ENCODE peak calls at places on chromosomes 1 and 21, in five cellular contexts. S is neural crest cell, L is kidney, N is stomach, U is GM13977. J is an unnamed sample.

GRCh38 chr21:45974073-45975016 is 7.2 kb upstream of the COL6A1 start:
- DNase-seq in S (no peak), L (peak), N (peak), U (peak), J (no peak)

GRCh38 chr1:157363660-157364140 is 188.6 kb downstream of the FCRL5 start:
- DNase-seq in S (no peak), L (no peak), N (peak), U (peak), J (peak)

GRCh38 chr1:72282271-72282656 is at the start of gene NEGR1:
- DNase-seq in S (peak), L (peak), N (no peak), U (no peak), J (peak)

GRCh38 chr1:3677411-3677944 is 25.2 kb downstream of the TP73 start:
- DNase-seq in S (no peak), L (peak), N (no peak), U (no peak), J (peak)

GRCh38 chr1:43655953-43656352 is 6.0 kb downstream of the KDM4A start:
- DNase-seq in S (no peak), L (no peak), N (no peak), U (no peak), J (no peak)

GRCh38 chr1:40153073-40153770 is 8.0 kb upstream of the RLF start:
- DNase-seq in S (peak), L (no peak), N (no peak), U (peak), J (peak)

GRCh38 chr21:27275294-27275927 is 308.5 kb upstream of the ADAMTS5 start:
- DNase-seq in S (no peak), L (no peak), N (no peak), U (no peak), J (no peak)

GRCh38 chr1:236141447-236142357 is 637 bp upstream of the GPR137B start:
- DNase-seq in S (peak), L (peak), N (peak), U (peak), J (no peak)

GRCh38 chr1:240031009-240031408 is 60.7 kb upstream of the FMN2 start:
- DNase-seq in S (no peak), L (no peak), N (no peak), U (no peak), J (no peak)

GRCh38 chr1:243963566-243963965 is 87.5 kb upstream of the ZBTB18 start:
- DNase-seq in S (no peak), L (no peak), N (no peak), U (no peak), J (no peak)

GRCh38 chr1:198754670-198755069 is 115.8 kb downstream of the PTPRC start:
- DNase-seq in S (no peak), L (no peak), N (no peak), U (no peak), J (no peak)

GRCh38 chr1:212683357-212683722 is 16.3 kb downstream of the BATF3 start:
- DNase-seq in S (no peak), L (no peak), N (no peak), U (peak), J (peak)

GRCh38 chr1:46278807-46279206 is 24.6 kb downstream of the LRRC41 start:
- DNase-seq in S (no peak), L (no peak), N (no peak), U (no peak), J (no peak)

GRCh38 chr1:230790026-230790425 is 42.8 kb downstream of the CAPN9 start:
- DNase-seq in S (no peak), L (no peak), N (no peak), U (no peak), J (no peak)

GRCh38 chr1:27599605-27600499 is 4.1 kb downstream of the AHDC1 start:
- DNase-seq in S (no peak), L (no peak), N (no peak), U (no peak), J (no peak)

GRCh38 chr1:27601321-27601770 is 2.6 kb downstream of the AHDC1 start:
- DNase-seq in S (no peak), L (no peak), N (no peak), U (no peak), J (no peak)

GRCh38 chr1:27598902-27599528 is 4.9 kb downstream of the AHDC1 start:
- DNase-seq in S (no peak), L (peak), N (no peak), U (no peak), J (no peak)

GRCh38 chr1:27601771-27602509 is 2.0 kb downstream of the AHDC1 start:
- DNase-seq in S (no peak), L (peak), N (peak), U (peak), J (no peak)

GRCh38 chr1:27600500-27601175 is 3.3 kb downstream of the AHDC1 start:
- DNase-seq in S (no peak), L (no peak), N (no peak), U (peak), J (no peak)
- TF ChIP-seq CTCF in S (no peak), L (no peak), N (no peak), U (no peak), J (no peak)

DNA sequence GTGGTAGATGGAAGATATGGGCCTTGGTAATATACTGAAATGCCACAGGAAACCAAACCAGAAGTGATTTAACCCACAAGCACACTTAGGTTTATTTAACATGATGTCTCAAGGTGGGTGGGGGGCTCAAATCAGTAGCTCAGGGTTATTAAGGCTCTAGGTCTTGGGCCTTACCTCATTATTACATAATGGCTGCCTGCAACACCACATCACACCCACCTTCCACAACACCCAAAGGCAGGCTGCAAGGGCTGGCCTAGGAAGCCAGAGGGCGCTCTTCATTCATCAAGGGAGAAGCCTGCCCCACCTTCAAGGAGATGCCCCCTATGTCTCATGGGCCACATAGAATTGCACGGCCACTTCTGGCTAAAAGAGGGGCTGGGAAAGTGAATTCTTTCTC is 6.0 kb downstream of the TFF1 start:
- DNase-seq in S (no peak), L (peak), N (no peak), U (no peak), J (peak)
- TF ChIP-seq CTCF in S (peak), L (peak), N (no peak), U (peak), J (no peak)

GRCh38 chr21:21290751-21291150 is 292.5 kb downstream of the NCAM2 start:
- DNase-seq in S (no peak), L (no peak), N (no peak), U (no peak), J (no peak)

GRCh38 chr21:21301013-21301412 is 302.8 kb downstream of the NCAM2 start:
- DNase-seq in S (no peak), L (no peak), N (no peak), U (no peak), J (no peak)

GRCh38 chr21:21297211-21297610 is 299.0 kb downstream of the NCAM2 start:
- DNase-seq in S (no peak), L (no peak), N (no peak), U (no peak), J (no peak)

GRCh38 chr21:21291883-21292569 is 293.8 kb downstream of the NCAM2 start:
- DNase-seq in S (no peak), L (no peak), N (no peak), U (no peak), J (no peak)

GRCh38 chr21:21295303-21295702 is 297.1 kb downstream of the NCAM2 start:
- DNase-seq in S (no peak), L (no peak), N (no peak), U (no peak), J (no peak)
- TF ChIP-seq CTCF in S (no peak), L (no peak), N (no peak), U (no peak), J (no peak)

DNA sequence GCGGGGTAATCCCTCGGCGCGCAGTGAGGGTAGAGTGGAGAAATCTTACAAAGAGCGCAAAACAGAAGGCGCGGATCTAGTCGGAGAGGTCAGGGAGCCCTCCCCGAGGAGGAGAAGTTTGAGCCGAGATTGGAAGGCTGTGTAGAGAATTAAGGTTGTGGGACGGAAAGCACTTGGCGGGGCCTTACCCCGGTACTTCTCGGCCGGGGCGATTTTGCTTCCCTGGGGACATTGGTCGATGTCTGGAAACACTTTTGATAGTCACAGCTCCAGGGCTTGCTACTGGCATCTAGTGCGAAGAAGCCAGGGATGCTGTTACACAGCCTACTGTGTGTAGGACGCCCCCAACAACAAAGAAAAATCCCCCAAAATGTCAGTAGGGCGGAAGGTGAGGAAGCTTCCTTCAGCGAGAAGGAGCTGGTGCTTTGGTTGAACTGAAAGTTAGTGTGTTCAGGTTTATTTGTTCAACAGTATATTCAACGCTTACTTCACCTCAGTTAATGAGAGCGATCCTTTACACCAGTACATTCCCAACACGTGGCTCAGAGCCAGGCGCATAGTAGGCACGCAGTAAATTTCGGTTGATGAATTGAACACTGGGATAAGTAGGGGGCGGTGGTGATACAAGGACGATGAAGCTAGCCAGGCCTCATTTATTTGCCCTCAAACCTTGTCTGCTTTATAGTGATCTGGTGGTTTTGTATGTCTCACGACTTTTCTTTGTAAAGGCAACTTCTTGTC is 814 bp downstream of the CEP85 start:
- DNase-seq in S (no peak), L (no peak), N (no peak), U (no peak), J (no peak)
- TF ChIP-seq CTCF in S (no peak), L (no peak), N (no peak), U (peak), J (no peak)

GRCh38 chr1:154456631-154457030 is 45.4 kb upstream of the TDRD10 start:
- DNase-seq in S (no peak), L (no peak), N (no peak), U (no peak), J (no peak)
- TF ChIP-seq CTCF in S (no peak), L (no peak), N (no peak), U (no peak), J (no peak)

DNA sequence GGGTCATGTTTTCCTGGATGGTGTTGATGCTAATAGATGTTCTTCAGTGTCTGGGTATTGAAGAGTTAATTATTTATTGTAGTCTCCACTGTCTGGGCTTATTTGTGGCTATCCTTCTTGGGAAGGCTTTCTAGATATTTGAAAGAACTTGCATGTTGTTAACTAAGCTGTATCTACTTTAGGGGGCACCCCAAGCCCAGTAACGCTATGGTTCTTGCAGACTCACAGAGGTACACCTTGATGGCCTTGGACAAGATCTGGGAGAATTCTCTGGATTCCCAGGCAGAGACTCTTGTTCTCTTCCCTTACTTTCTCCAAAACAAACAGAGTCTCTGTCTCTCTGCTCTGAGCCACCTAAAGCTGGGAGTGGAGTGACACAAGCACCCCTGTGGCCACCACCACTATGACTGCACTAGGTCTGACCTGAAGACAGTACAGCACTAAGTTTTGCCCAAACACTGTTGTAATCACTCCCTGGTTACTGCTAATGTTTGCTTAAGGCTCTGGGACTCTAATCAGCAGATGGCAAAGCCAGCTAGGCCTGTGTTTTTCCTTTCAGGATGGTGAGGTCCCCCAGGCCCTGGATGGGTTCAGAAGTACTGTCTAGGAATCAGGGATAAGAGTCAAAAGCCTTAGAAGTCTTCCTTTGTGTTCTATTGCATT is 76.5 kb upstream of the C1orf21 start:
- DNase-seq in S (no peak), L (no peak), N (no peak), U (no peak), J (no peak)
- TF ChIP-seq CTCF in S (no peak), L (no peak), N (no peak), U (no peak), J (no peak)

J was measured in GM12865.